ENCODE peak calls at places on chromosome 4, in five cellular contexts. N is IMR-90, X is neuronal stem cell, M is H9, H is mesendoderm. U is an unnamed sample.

GRCh38 chr4:6917445-6918241 is 8.0 kb downstream of the TBC1D14 start:
- DNase-seq in N (no peak), X (no peak), M (peak), H (peak), U (peak)

GRCh38 chr4:175470141-175470540 is 341.9 kb downstream of the GPM6A start:
- DNase-seq in X (no peak), N (peak), M (no peak), H (peak), U (no peak)

GRCh38 chr4:185396724-185397402 is at the start of gene ANKRD37:
- DNase-seq in M (peak), X (no peak), H (peak), N (peak), U (peak)

GRCh38 chr4:165631912-165632311 is 241.1 kb upstream of the TLL1 start:
- DNase-seq in M (no peak), H (no peak), N (no peak), X (no peak), U (no peak)

GRCh38 chr4:160316036-160316435 is 1213.2 kb downstream of the RAPGEF2 start:
- DNase-seq in H (no peak), X (no peak), M (no peak), N (no peak), U (no peak)

GRCh38 chr4:102620697-102621497 is 119.7 kb downstream of the NFKB1 start:
- DNase-seq in X (peak), N (peak), H (peak), M (no peak), U (peak)

GRCh38 chr4:26525136-26525535 is 34.9 kb upstream of the CCKAR start:
- DNase-seq in H (peak), N (peak), X (no peak), M (no peak), U (peak)

GRCh38 chr4:53161475-53162423 is 204.1 kb downstream of the SCFD2 start:
- DNase-seq in H (no peak), X (no peak), N (no peak), M (no peak), U (no peak)

DNA sequence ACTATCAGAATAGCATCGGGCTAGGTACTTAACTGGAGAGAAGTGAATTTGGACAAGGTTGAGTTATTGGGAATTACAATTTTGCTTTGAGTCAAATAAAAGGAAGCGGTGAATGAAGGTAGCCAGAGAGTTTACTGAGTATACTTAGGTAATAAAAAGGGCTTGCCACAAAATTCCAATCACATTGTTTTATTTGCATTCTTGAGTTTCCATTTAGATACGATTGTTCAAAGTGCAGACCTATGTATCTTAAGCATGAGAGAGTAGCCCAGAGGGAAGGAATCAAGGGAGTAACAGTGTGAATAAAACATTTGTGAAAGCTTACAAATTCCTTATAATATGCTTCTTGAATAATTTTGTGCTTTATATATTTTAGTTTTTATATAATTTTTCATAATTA is 102.5 kb upstream of the NDST4 start:
- DNase-seq in N (no peak), H (no peak), X (no peak), M (no peak), U (no peak)
- H3K23ac ChIP-seq in N (no peak), H (no peak), X (no peak), M (no peak), U (no peak)

GRCh38 chr4:205097-205756 is 80.9 kb downstream of the ZNF718 start:
- DNase-seq in M (no peak), X (no peak), H (no peak), N (no peak), U (no peak)

GRCh38 chr4:211033-211511 is 86.8 kb downstream of the ZNF718 start:
- DNase-seq in N (no peak), H (no peak), X (no peak), M (no peak), U (no peak)

GRCh38 chr4:200936-201335 is 76.6 kb downstream of the ZNF718 start:
- DNase-seq in N (no peak), H (no peak), X (no peak), M (no peak), U (no peak)

DNA sequence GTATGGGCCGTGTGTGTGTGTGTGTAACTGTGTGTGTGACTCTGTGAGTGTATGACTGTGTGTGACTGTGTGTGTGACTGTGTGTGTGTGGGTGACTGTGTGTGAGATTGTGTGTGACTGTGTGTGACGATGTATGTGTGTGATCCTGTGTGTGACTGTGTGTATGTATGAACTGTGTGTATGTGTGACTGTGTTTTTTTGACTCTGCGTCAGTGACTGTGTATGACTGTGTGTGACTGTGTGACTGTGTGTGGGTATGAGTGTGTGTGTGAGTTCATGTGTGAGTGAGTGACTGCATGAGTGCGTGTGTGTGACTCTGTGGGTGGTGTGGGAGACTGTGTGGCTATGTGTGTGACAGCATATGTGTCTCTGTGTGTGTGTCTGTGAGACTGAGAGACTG is 81.8 kb downstream of the ZNF718 start:
- DNase-seq in M (no peak), X (no peak), H (no peak), N (no peak), U (no peak)
- H3K23ac ChIP-seq in M (no peak), X (peak), H (no peak), N (no peak), U (no peak)

DNA sequence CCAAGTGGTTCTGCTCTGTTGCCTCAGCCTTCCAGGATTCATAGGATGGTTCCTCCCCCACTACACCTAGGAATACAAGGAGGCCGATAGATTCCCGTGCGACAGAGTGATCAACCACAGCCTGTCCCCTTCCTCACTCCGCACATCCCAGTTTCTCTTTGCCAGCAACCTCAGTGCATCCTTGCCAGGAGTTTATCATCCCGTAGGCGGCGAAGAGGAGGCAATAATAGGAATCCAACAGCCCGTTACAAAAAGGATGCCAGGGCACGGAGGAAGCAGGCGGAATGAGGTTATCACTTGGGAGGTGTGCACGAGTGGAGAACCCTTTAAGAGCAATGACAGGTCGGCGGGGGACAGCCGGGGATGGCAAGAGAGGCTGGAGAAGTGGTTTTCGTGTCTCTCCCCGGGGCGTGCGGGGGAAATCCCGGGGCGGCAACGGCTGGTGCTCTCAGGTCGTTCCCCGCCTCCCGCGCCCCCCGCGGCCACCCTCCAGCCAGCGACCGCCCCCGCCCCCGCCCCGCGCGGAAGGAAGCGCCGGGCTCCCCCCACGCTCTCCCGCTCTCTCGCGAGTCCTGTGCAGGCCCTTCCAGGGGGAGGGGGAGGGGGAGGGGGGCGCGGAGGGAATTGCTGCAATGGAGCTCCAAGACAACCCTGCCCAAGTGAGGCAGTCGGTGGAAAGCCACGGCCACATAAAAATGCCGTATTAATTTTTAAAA is 1.6 kb downstream of the PPP3CA start:
- DNase-seq in M (peak), H (peak), N (peak), X (peak), U (peak)
- H3K23ac ChIP-seq in M (no peak), H (no peak), N (peak), X (no peak), U (no peak)

GRCh38 chr4:147927377-147928137 is 195.7 kb downstream of the ARHGAP10 start:
- DNase-seq in N (peak), M (no peak), X (no peak), H (peak), U (peak)

GRCh38 chr4:147924604-147925412 is 192.9 kb downstream of the ARHGAP10 start:
- DNase-seq in N (peak), X (peak), M (peak), H (peak), U (peak)

GRCh38 chr4:147933316-147933715 is 201.4 kb downstream of the ARHGAP10 start:
- DNase-seq in H (peak), N (peak), X (no peak), M (no peak), U (no peak)

GRCh38 chr4:147923854-147924253 is 192.0 kb downstream of the ARHGAP10 start:
- DNase-seq in H (no peak), M (no peak), N (no peak), X (no peak), U (no peak)

DNA sequence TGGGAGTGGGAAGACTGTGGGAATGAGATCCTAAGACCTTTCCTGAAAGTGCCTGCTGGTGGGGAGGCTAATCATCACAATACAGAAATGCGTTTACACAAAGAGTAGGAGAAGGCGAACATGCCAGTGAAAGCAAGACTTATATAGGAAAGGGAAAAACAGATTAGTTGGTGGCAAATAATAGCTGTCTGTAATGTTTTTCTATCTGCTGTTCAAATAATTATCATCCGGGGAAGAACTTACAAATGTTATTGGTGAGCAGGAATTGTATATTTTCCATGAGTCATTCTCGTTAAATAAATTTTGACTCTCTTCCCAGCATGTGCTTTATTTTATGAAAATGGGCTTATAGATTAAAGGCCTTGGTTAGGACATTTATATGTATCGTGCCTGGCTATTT is 196.5 kb downstream of the ARHGAP10 start:
- DNase-seq in X (no peak), M (no peak), N (peak), H (no peak), U (no peak)
- H3K23ac ChIP-seq in X (no peak), M (no peak), N (no peak), H (no peak), U (no peak)

U was measured in mesenchymal stem cell.